ENCODE peak calls at places on chromosomes 6 and 20, in four cellular contexts. D is RWPE1, F is AG10803, Y is vagina. O is an unnamed sample.

GRCh38 chr6:64777941-64778785 is 928.9 kb downstream of the EYS start:
- DNase-seq in D (no peak), F (no peak), Y (no peak), O (no peak)

GRCh38 chr6:66289889-66290288 is 582.9 kb upstream of the EYS start:
- DNase-seq in D (no peak), F (no peak), Y (no peak), O (no peak)

GRCh38 chr6:43254138-43254817 is 11.0 kb downstream of the TTBK1 start:
- DNase-seq in Y (no peak), D (no peak), F (peak; percentile 25), O (no peak)

GRCh38 chr6:129776542-129776941 is 66.6 kb upstream of the ARHGAP18 start:
- DNase-seq in D (no peak), Y (no peak), F (no peak), O (no peak)

GRCh38 chr20:21105429-21106170 is 558 bp downstream of the LINC00237 start:
- DNase-seq in Y (no peak), F (no peak), D (no peak), O (no peak)

GRCh38 chr6:33613146-33613793 is 7.9 kb upstream of the ITPR3 start:
- DNase-seq in Y (no peak), D (no peak), F (peak; percentile 90), O (no peak)

GRCh38 chr20:41482647-41483552 is 116.3 kb upstream of the EMILIN3 start:
- DNase-seq in F (peak; percentile 97), D (no peak), Y (no peak), O (no peak)

GRCh38 chr6:63923139-63923739 is 287.6 kb downstream of the PHF3 start:
- DNase-seq in F (peak; percentile 41), D (peak; percentile 28), Y (no peak), O (no peak)

GRCh38 chr6:34021001-34021838 is 124.7 kb downstream of the GRM4 start:
- DNase-seq in F (no peak), Y (no peak), D (no peak), O (no peak)

GRCh38 chr6:112691289-112691688 is 344.2 kb downstream of the RFPL4B start:
- DNase-seq in D (peak; percentile 66), Y (no peak), F (peak; percentile 93), O (no peak)

GRCh38 chr6:137043710-137044365 is 927 bp downstream of the IL20RA start:
- DNase-seq in D (peak; percentile 38), Y (no peak), F (peak; percentile 29), O (peak; percentile 10)

GRCh38 chr6:14658909-14659561 is 541.5 kb downstream of the CD83 start:
- DNase-seq in F (peak; percentile 35), D (no peak), Y (no peak), O (no peak)

GRCh38 chr6:27679308-27679967 is 206.5 kb upstream of the ZNF184 start:
- DNase-seq in Y (no peak), F (no peak), D (no peak), O (no peak)

GRCh38 chr6:121823437-121823851 is 388.0 kb downstream of the GJA1 start:
- DNase-seq in D (peak; percentile 5), F (peak; percentile 89), Y (no peak), O (no peak)

GRCh38 chr6:135693971-135694370 is 157.5 kb upstream of the PDE7B start:
- DNase-seq in D (no peak), Y (no peak), F (no peak), O (no peak)

GRCh38 chr20:32960222-32960518 is 44.1 kb downstream of the SUN5 start:
- DNase-seq in D (no peak), Y (no peak), F (no peak), O (no peak)

GRCh38 chr20:47805951-47806350 is 20.7 kb upstream of the SULF2 start:
- DNase-seq in Y (no peak), D (no peak), F (no peak), O (no peak)

GRCh38 chr6:11096109-11096508 is 2.5 kb downstream of the SMIM13 start:
- DNase-seq in Y (no peak), D (peak; percentile 63), F (peak; percentile 73), O (no peak)

GRCh38 chr6:128252293-128253176 is 267.9 kb downstream of the PTPRK start:
- DNase-seq in Y (no peak), D (no peak), F (peak; percentile 11), O (no peak)

GRCh38 chr20:35561268-35561667 is 19.4 kb downstream of the ERGIC3 start:
- DNase-seq in F (peak; percentile 48), D (peak; percentile 58), Y (no peak), O (peak; percentile 34)

GRCh38 chr20:51995551-51995951 is 193.2 kb upstream of the SALL4 start:
- DNase-seq in Y (no peak), D (no peak), F (peak; percentile 74), O (no peak)

GRCh38 chr20:20224806-20225205 is 143.1 kb upstream of the INSM1 start:
- DNase-seq in Y (no peak), F (no peak), D (no peak), O (no peak)

DNA sequence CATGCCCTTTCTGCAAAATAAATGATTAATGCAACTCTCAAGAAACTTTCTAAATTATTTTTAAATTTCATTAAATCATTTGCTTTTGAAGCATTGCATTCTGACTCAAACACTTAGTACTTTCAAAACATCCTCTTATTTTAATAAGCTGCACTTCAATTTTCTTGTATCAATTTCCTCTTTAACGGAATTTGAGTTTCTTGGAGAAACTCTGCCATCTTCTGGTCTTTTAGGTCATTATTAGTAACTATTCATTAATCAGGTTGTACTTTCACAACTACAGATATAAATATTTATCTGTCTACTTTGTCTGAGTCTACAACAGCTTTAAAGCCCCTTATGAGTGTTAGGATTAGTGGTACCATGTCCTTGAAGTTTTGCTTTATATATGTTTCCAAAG is 30.2 kb downstream of the TMX4 start:
- DNase-seq in D (no peak), F (no peak), Y (no peak), O (no peak)
- TF ChIP-seq CTCF in D (peak; percentile 20), F (peak; percentile 32), Y (no peak), O (no peak)

DNA sequence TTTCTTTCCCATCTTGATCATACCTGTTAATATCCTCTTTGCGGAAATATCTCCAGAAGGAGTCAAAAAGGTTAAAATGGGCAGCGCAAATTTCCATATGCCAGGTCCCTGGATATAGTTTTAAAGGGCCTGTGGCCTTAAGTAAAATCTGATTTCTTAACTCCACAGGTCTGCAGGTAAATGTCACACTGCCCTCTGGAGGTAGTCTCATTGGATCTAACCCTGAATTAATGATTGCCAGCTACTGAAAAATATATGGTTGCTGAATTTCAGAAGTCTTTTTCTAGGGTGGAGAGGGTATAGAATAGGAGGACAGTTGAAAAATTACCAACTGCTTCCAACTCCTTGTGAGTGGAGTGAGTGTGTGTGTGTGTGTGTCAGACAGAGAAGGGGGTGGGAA is 8.5 kb downstream of the MOXD1 start:
- DNase-seq in F (no peak), Y (no peak), D (peak; percentile 11), O (no peak)
- TF ChIP-seq CTCF in F (peak; percentile 8), Y (no peak), D (no peak), O (no peak)

GRCh38 chr20:44790994-44791393 is 19.4 kb downstream of the RIMS4 start:
- DNase-seq in D (no peak), F (no peak), Y (no peak), O (no peak)
- TF ChIP-seq CTCF in D (no peak), F (no peak), Y (no peak), O (no peak)

GRCh38 chr6:108791700-108792099 is 56.5 kb upstream of the ARMC2 start:
- DNase-seq in Y (no peak), F (no peak), D (no peak), O (no peak)
- TF ChIP-seq CTCF in Y (no peak), F (no peak), D (no peak), O (no peak)

GRCh38 chr6:88161921-88162320 is 4.2 kb downstream of the CNR1 start:
- DNase-seq in Y (no peak), F (no peak), D (no peak), O (no peak)

DNA sequence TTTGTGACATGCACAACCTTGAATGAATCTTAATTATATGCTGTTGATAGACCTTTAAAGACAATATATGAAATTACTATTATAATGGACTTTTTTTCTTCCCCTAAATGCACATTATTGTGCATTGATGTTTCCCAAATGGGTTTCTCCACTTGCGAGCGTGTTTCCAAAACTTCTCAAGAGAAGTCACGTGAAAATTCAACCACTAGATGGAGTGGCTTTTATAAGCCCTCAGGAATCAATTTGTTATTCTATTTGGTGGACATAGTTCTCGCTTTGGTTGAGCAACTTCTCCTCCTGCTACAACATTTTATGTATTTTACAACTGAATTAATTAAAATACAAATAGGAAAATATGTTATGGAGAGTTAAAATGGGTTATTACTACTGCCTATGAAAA is 9.0 kb downstream of the CNR1 start:
- DNase-seq in D (no peak), Y (no peak), F (no peak), O (no peak)
- TF ChIP-seq CTCF in D (no peak), Y (no peak), F (no peak), O (peak; percentile 30)

GRCh38 chr20:62553838-62554161 is 78.0 kb upstream of the GATA5 start:
- DNase-seq in F (no peak), D (no peak), Y (no peak), O (no peak)

GRCh38 chr20:62552613-62553012 is 76.8 kb upstream of the GATA5 start:
- DNase-seq in F (no peak), D (no peak), Y (no peak), O (no peak)

GRCh38 chr20:62554214-62554897 is 78.6 kb upstream of the GATA5 start:
- DNase-seq in Y (no peak), F (no peak), D (no peak), O (no peak)

GRCh38 chr20:62551408-62552323 is 75.9 kb upstream of the GATA5 start:
- DNase-seq in Y (no peak), F (no peak), D (no peak), O (no peak)

GRCh38 chr20:62553136-62553837 is 77.5 kb upstream of the GATA5 start:
- DNase-seq in D (no peak), F (no peak), Y (no peak), O (no peak)
- TF ChIP-seq CTCF in D (no peak), F (no peak), Y (no peak), O (no peak)

DNA sequence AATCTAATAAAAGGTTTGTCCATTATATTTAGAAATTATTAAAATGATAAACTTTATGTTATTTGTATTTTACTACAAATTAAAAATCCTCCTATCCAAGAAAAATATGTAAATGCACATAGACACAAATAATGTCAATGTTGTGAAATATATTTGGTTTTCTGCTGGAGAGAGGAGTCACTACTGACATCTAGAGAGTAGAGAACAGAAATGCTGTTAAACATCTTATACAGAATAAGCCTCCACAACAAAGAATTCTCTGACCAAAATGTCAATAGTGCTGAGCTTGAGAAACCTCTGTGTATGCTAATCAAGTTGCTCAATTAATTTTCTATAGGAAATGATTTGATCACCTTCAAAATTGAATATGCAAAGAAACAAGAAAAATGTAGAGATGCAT is 12.4 kb downstream of the HTR1B start:
- DNase-seq in Y (no peak), F (peak; percentile 38), D (no peak), O (no peak)
- TF ChIP-seq CTCF in Y (no peak), F (peak; percentile 58), D (peak; percentile 34), O (no peak)